ENCODE peak calls at places on chromosome 7, in nine cellular contexts. One of them, this sample, is unnamed.

GRCh38 chr7:5703572-5704533 is 77.6 kb downstream of the RNF216 start:
- DNase-seq in CD8-positive, alpha-beta T cell: no peak
- DNase-seq in cardiac muscle cell: no peak
- DNase-seq in uterus: no peak
- DNase-seq in progenitor cell of endocrine pancreas: no peak
- DNase-seq in GM12865: peak; percentile 55
- DNase-seq in heart left ventricle: no peak
- DNase-seq in upper lobe of left lung: no peak
- DNase-seq in left ventricle myocardium inferior: no peak
- DNase-seq in this sample: no peak

GRCh38 chr7:1925349-1925748 is 255.3 kb downstream of the ELFN1 start:
- DNase-seq in uterus: no peak
- DNase-seq in upper lobe of left lung: no peak
- DNase-seq in GM12865: no peak
- DNase-seq in progenitor cell of endocrine pancreas: no peak
- DNase-seq in left ventricle myocardium inferior: no peak
- DNase-seq in cardiac muscle cell: no peak
- DNase-seq in CD8-positive, alpha-beta T cell: peak; percentile 36
- DNase-seq in heart left ventricle: peak; percentile 14
- DNase-seq in this sample: no peak

GRCh38 chr7:87581723-87582122 is 19.0 kb downstream of the ABCB1 start:
- DNase-seq in progenitor cell of endocrine pancreas: no peak
- DNase-seq in GM12865: no peak
- DNase-seq in left ventricle myocardium inferior: no peak
- DNase-seq in uterus: no peak
- DNase-seq in heart left ventricle: no peak
- DNase-seq in cardiac muscle cell: no peak
- DNase-seq in upper lobe of left lung: no peak
- DNase-seq in CD8-positive, alpha-beta T cell: no peak
- DNase-seq in this sample: no peak

GRCh38 chr7:140726304-140726703 is 29.8 kb downstream of the NDUFB2 start:
- DNase-seq in uterus: no peak
- DNase-seq in cardiac muscle cell: no peak
- DNase-seq in progenitor cell of endocrine pancreas: no peak
- DNase-seq in CD8-positive, alpha-beta T cell: no peak
- DNase-seq in upper lobe of left lung: no peak
- DNase-seq in GM12865: peak; percentile 12
- DNase-seq in left ventricle myocardium inferior: no peak
- DNase-seq in heart left ventricle: no peak
- DNase-seq in this sample: no peak

GRCh38 chr7:26172048-26172447 is 20.1 kb downstream of the NFE2L3 start:
- DNase-seq in cardiac muscle cell: no peak
- DNase-seq in upper lobe of left lung: no peak
- DNase-seq in uterus: no peak
- DNase-seq in CD8-positive, alpha-beta T cell: no peak
- DNase-seq in left ventricle myocardium inferior: no peak
- DNase-seq in GM12865: no peak
- DNase-seq in progenitor cell of endocrine pancreas: no peak
- DNase-seq in heart left ventricle: no peak
- DNase-seq in this sample: no peak

GRCh38 chr7:94701555-94701973 is 45.6 kb upstream of the SGCE start:
- DNase-seq in upper lobe of left lung: no peak
- DNase-seq in cardiac muscle cell: no peak
- DNase-seq in uterus: no peak
- DNase-seq in GM12865: no peak
- DNase-seq in left ventricle myocardium inferior: no peak
- DNase-seq in progenitor cell of endocrine pancreas: no peak
- DNase-seq in heart left ventricle: no peak
- DNase-seq in CD8-positive, alpha-beta T cell: no peak
- DNase-seq in this sample: no peak

GRCh38 chr7:23214423-23214822 is 32.2 kb upstream of the GPNMB start:
- DNase-seq in cardiac muscle cell: no peak
- DNase-seq in CD8-positive, alpha-beta T cell: no peak
- DNase-seq in heart left ventricle: no peak
- DNase-seq in uterus: no peak
- DNase-seq in upper lobe of left lung: no peak
- DNase-seq in progenitor cell of endocrine pancreas: no peak
- DNase-seq in left ventricle myocardium inferior: no peak
- DNase-seq in GM12865: no peak
- DNase-seq in this sample: no peak

GRCh38 chr7:135913404-135913803 is 63.8 kb downstream of the MTPN start:
- DNase-seq in upper lobe of left lung: no peak
- DNase-seq in progenitor cell of endocrine pancreas: no peak
- DNase-seq in heart left ventricle: no peak
- DNase-seq in CD8-positive, alpha-beta T cell: no peak
- DNase-seq in GM12865: no peak
- DNase-seq in uterus: no peak
- DNase-seq in cardiac muscle cell: no peak
- DNase-seq in left ventricle myocardium inferior: no peak
- DNase-seq in this sample: no peak

GRCh38 chr7:151010307-151011096 is 13.8 kb downstream of the ATG9B start:
- DNase-seq in left ventricle myocardium inferior: no peak
- DNase-seq in progenitor cell of endocrine pancreas: no peak
- DNase-seq in cardiac muscle cell: peak; percentile 75
- DNase-seq in heart left ventricle: no peak
- DNase-seq in uterus: no peak
- DNase-seq in GM12865: no peak
- DNase-seq in CD8-positive, alpha-beta T cell: peak; percentile 30
- DNase-seq in upper lobe of left lung: no peak
- DNase-seq in this sample: no peak

GRCh38 chr7:66015440-66016130 is 33.6 kb upstream of the GUSB start:
- DNase-seq in GM12865: no peak
- DNase-seq in upper lobe of left lung: no peak
- DNase-seq in left ventricle myocardium inferior: no peak
- DNase-seq in uterus: no peak
- DNase-seq in progenitor cell of endocrine pancreas: no peak
- DNase-seq in cardiac muscle cell: no peak
- DNase-seq in heart left ventricle: no peak
- DNase-seq in CD8-positive, alpha-beta T cell: no peak
- DNase-seq in this sample: no peak

GRCh38 chr7:99624487-99624886 is 7.7 kb downstream of the ZSCAN25 start:
- DNase-seq in heart left ventricle: no peak
- DNase-seq in uterus: no peak
- DNase-seq in CD8-positive, alpha-beta T cell: peak; percentile 94
- DNase-seq in upper lobe of left lung: peak; percentile 48
- DNase-seq in GM12865: no peak
- DNase-seq in progenitor cell of endocrine pancreas: no peak
- DNase-seq in cardiac muscle cell: no peak
- DNase-seq in left ventricle myocardium inferior: no peak
- DNase-seq in this sample: no peak

GRCh38 chr7:110539216-110539615 is 551.7 kb upstream of the LRRN3 start:
- DNase-seq in uterus: no peak
- DNase-seq in cardiac muscle cell: no peak
- DNase-seq in progenitor cell of endocrine pancreas: no peak
- DNase-seq in heart left ventricle: no peak
- DNase-seq in upper lobe of left lung: no peak
- DNase-seq in CD8-positive, alpha-beta T cell: no peak
- DNase-seq in left ventricle myocardium inferior: no peak
- DNase-seq in GM12865: no peak
- DNase-seq in this sample: no peak

GRCh38 chr7:80428161-80429054 is 83.5 kb downstream of the GNAT3 start:
- DNase-seq in heart left ventricle: no peak
- DNase-seq in uterus: no peak
- DNase-seq in upper lobe of left lung: no peak
- DNase-seq in left ventricle myocardium inferior: no peak
- DNase-seq in GM12865: peak; percentile 5
- DNase-seq in CD8-positive, alpha-beta T cell: no peak
- DNase-seq in progenitor cell of endocrine pancreas: no peak
- DNase-seq in cardiac muscle cell: peak; percentile 52
- DNase-seq in this sample: no peak

GRCh38 chr7:359776-360361 is 69.9 kb downstream of the FOXL3 start:
- DNase-seq in CD8-positive, alpha-beta T cell: no peak
- DNase-seq in left ventricle myocardium inferior: peak; percentile 4
- DNase-seq in GM12865: no peak
- DNase-seq in progenitor cell of endocrine pancreas: no peak
- DNase-seq in cardiac muscle cell: no peak
- DNase-seq in upper lobe of left lung: peak; percentile 68
- DNase-seq in heart left ventricle: no peak
- DNase-seq in uterus: no peak
- DNase-seq in this sample: no peak

GRCh38 chr7:1758859-1759521 is 88.9 kb downstream of the ELFN1 start:
- DNase-seq in heart left ventricle: peak; percentile 86
- DNase-seq in left ventricle myocardium inferior: peak; percentile 69
- DNase-seq in CD8-positive, alpha-beta T cell: no peak
- DNase-seq in uterus: no peak
- DNase-seq in upper lobe of left lung: peak; percentile 72
- DNase-seq in cardiac muscle cell: no peak
- DNase-seq in progenitor cell of endocrine pancreas: no peak
- DNase-seq in GM12865: no peak
- DNase-seq in this sample: no peak

GRCh38 chr7:77415474-77415821 is 701 bp downstream of the GSAP start:
- DNase-seq in upper lobe of left lung: peak; percentile 88
- DNase-seq in cardiac muscle cell: no peak
- DNase-seq in progenitor cell of endocrine pancreas: no peak
- DNase-seq in CD8-positive, alpha-beta T cell: peak; percentile 22
- DNase-seq in left ventricle myocardium inferior: no peak
- DNase-seq in GM12865: peak; percentile 48
- DNase-seq in uterus: no peak
- DNase-seq in heart left ventricle: no peak
- DNase-seq in this sample: no peak

GRCh38 chr7:112985377-112985987 is 101.1 kb downstream of the GPR85 start:
- DNase-seq in left ventricle myocardium inferior: no peak
- DNase-seq in upper lobe of left lung: no peak
- DNase-seq in uterus: no peak
- DNase-seq in CD8-positive, alpha-beta T cell: no peak
- DNase-seq in progenitor cell of endocrine pancreas: no peak
- DNase-seq in GM12865: no peak
- DNase-seq in cardiac muscle cell: peak; percentile 68
- DNase-seq in heart left ventricle: no peak
- DNase-seq in this sample: no peak

GRCh38 chr7:22292519-22292918 is 64.4 kb downstream of the RAPGEF5 start:
- DNase-seq in upper lobe of left lung: no peak
- DNase-seq in cardiac muscle cell: no peak
- DNase-seq in GM12865: no peak
- DNase-seq in heart left ventricle: no peak
- DNase-seq in CD8-positive, alpha-beta T cell: no peak
- DNase-seq in uterus: no peak
- DNase-seq in progenitor cell of endocrine pancreas: no peak
- DNase-seq in left ventricle myocardium inferior: no peak
- DNase-seq in this sample: no peak

DNA sequence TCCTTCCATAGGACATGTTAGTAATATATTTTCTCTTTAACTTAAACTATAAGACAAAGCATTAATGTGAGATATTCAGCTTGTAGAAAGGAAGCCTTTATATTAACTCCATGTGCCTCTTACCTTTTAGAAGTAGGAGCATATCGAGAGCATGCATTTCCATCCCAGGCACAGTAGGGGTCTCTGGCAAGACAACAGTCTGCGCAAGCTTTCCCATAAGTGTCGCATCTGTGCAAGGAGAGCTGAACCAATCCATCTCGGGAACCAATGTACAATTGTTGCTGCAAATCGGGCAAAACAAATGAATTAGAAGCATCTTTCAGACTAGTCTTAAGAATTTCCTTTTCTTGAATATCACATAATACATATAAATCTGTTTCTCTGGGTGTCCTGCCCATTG is 171.9 kb downstream of the SEMA3D start:
- DNase-seq in heart left ventricle: no peak
- DNase-seq in GM12865: no peak
- DNase-seq in cardiac muscle cell: no peak
- DNase-seq in CD8-positive, alpha-beta T cell: no peak
- DNase-seq in upper lobe of left lung: no peak
- DNase-seq in uterus: no peak
- DNase-seq in left ventricle myocardium inferior: no peak
- DNase-seq in progenitor cell of endocrine pancreas: no peak
- DNase-seq in this sample: no peak
- TF ChIP-seq CTCF in heart left ventricle: no peak
- TF ChIP-seq CTCF in GM12865: no peak
- TF ChIP-seq CTCF in cardiac muscle cell: peak; percentile 3
- TF ChIP-seq CTCF in CD8-positive, alpha-beta T cell: no peak
- TF ChIP-seq CTCF in upper lobe of left lung: no peak
- TF ChIP-seq CTCF in uterus: no peak
- TF ChIP-seq CTCF in left ventricle myocardium inferior: no peak
- TF ChIP-seq CTCF in progenitor cell of endocrine pancreas: no peak
- TF ChIP-seq CTCF in this sample: no peak

DNA sequence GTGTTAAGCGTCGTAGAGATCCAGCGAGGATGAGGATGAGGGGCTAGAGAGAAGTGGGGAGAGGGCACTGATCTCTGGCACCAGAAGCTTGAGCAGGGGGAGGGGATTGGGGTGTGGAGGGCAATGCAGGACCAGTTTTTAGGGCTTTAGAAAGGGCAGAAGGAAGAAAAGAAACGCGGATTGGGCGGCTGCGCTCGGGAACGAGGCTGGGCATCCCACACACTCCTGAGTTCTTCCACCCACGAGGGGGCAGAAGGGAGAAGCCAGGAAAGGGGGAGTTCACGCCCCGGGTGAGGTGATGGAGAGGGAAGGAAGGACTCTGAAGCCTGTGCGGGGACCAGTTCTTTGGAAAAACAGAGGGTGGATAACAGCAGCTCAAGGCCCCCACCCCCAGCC is 6.1 kb upstream of the VGF start:
- DNase-seq in upper lobe of left lung: no peak
- DNase-seq in progenitor cell of endocrine pancreas: no peak
- DNase-seq in CD8-positive, alpha-beta T cell: no peak
- DNase-seq in uterus: no peak
- DNase-seq in cardiac muscle cell: no peak
- DNase-seq in left ventricle myocardium inferior: no peak
- DNase-seq in GM12865: no peak
- DNase-seq in heart left ventricle: no peak
- DNase-seq in this sample: no peak
- TF ChIP-seq CTCF in upper lobe of left lung: no peak
- TF ChIP-seq CTCF in progenitor cell of endocrine pancreas: peak; percentile 18
- TF ChIP-seq CTCF in CD8-positive, alpha-beta T cell: no peak
- TF ChIP-seq CTCF in uterus: no peak
- TF ChIP-seq CTCF in cardiac muscle cell: peak; percentile 32
- TF ChIP-seq CTCF in left ventricle myocardium inferior: no peak
- TF ChIP-seq CTCF in GM12865: peak; percentile 2
- TF ChIP-seq CTCF in heart left ventricle: no peak
- TF ChIP-seq CTCF in this sample: no peak

DNA sequence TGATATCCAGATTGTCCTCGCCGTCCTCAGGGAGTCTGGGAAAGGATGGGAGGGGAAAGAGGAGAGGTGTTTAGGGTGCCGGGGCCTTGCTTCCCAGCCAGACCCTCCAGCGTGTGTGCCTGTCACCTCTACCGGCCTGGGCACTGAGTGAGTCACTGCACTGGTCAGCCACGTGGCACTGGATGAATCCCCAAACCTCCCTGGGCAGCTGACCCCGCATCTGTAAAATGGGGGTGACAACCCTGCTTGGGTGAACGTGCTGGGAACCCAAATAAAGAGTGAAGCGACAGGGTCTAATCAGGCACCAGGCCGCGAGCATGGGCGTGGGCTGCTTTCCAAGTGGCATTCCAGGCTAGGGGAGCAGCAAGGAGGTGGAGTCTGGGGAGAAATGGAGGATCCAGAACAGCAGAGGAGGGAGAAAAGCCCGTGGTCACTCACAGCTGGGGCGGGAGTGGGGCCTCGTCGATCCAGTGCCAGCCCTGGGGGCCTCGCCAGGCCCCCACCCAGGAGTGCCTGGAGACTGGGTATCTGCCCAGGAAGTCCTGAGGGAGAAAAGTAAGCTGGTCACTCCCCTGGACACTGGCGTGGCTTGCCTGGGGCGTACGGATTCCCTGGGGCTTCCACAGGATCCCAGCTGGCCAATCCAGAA is 29.7 kb downstream of the KLRG2 start:
- DNase-seq in GM12865: no peak
- DNase-seq in upper lobe of left lung: peak; percentile 48
- DNase-seq in CD8-positive, alpha-beta T cell: no peak
- DNase-seq in progenitor cell of endocrine pancreas: no peak
- DNase-seq in left ventricle myocardium inferior: no peak
- DNase-seq in cardiac muscle cell: no peak
- DNase-seq in heart left ventricle: no peak
- DNase-seq in uterus: no peak
- DNase-seq in this sample: no peak
- TF ChIP-seq CTCF in GM12865: no peak
- TF ChIP-seq CTCF in upper lobe of left lung: no peak
- TF ChIP-seq CTCF in CD8-positive, alpha-beta T cell: no peak
- TF ChIP-seq CTCF in progenitor cell of endocrine pancreas: no peak
- TF ChIP-seq CTCF in left ventricle myocardium inferior: no peak
- TF ChIP-seq CTCF in cardiac muscle cell: no peak
- TF ChIP-seq CTCF in heart left ventricle: no peak
- TF ChIP-seq CTCF in uterus: no peak
- TF ChIP-seq CTCF in this sample: no peak

GRCh38 chr7:139657749-139658148 is 120.0 kb downstream of the HIPK2 start:
- DNase-seq in left ventricle myocardium inferior: no peak
- DNase-seq in progenitor cell of endocrine pancreas: no peak
- DNase-seq in cardiac muscle cell: no peak
- DNase-seq in CD8-positive, alpha-beta T cell: no peak
- DNase-seq in GM12865: no peak
- DNase-seq in heart left ventricle: no peak
- DNase-seq in upper lobe of left lung: no peak
- DNase-seq in uterus: no peak
- DNase-seq in this sample: no peak
- TF ChIP-seq CTCF in left ventricle myocardium inferior: no peak
- TF ChIP-seq CTCF in progenitor cell of endocrine pancreas: no peak
- TF ChIP-seq CTCF in cardiac muscle cell: no peak
- TF ChIP-seq CTCF in CD8-positive, alpha-beta T cell: no peak
- TF ChIP-seq CTCF in GM12865: no peak
- TF ChIP-seq CTCF in heart left ventricle: no peak
- TF ChIP-seq CTCF in upper lobe of left lung: no peak
- TF ChIP-seq CTCF in uterus: no peak
- TF ChIP-seq CTCF in this sample: no peak

This sample was measured in mesothelial cell of epicardium.